ENCODE peak calls at places on chromosomes 2 and 18, in four cellular contexts. R, K, B and A are unnamed samples.

GRCh38 chr2:44578401-44579135 is 216.8 kb downstream of the CAMKMT start:
- DNase-seq in R (no peak), K (peak), B (no peak), A (no peak)

GRCh38 chr18:48940854-48941531 is 9.8 kb downstream of the SMAD7 start:
- DNase-seq in R (no peak), K (peak), B (peak), A (no peak)

GRCh38 chr2:48204750-48205136 is 298.4 kb upstream of the FBXO11 start:
- DNase-seq in R (no peak), K (no peak), B (no peak), A (no peak)

GRCh38 chr2:104658149-104658839 is 195.6 kb upstream of the POU3F3 start:
- DNase-seq in R (no peak), K (no peak), B (no peak), A (no peak)

GRCh38 chr2:235458839-235459273 is 35.0 kb upstream of the AGAP1 start:
- DNase-seq in R (peak), K (peak), B (no peak), A (peak)

GRCh38 chr2:27494284-27494943 is 586 bp downstream of the FNDC4 start:
- DNase-seq in R (peak), K (peak), B (peak), A (no peak)

GRCh38 chr2:217939629-217940245 is 63.1 kb downstream of the TNS1 start:
- DNase-seq in R (no peak), K (no peak), B (no peak), A (no peak)

GRCh38 chr2:42902939-42903709 is 110.7 kb upstream of the HAAO start:
- DNase-seq in R (no peak), K (no peak), B (no peak), A (no peak)

GRCh38 chr2:54945401-54946219 is 104.6 kb downstream of the RTN4 start:
- DNase-seq in R (peak), K (peak), B (no peak), A (no peak)

GRCh38 chr2:60516383-60516811 is 37.1 kb downstream of the BCL11A start:
- DNase-seq in R (no peak), K (peak), B (no peak), A (no peak)

GRCh38 chr2:60514886-60515407 is 38.5 kb downstream of the BCL11A start:
- DNase-seq in R (no peak), K (no peak), B (no peak), A (peak)

GRCh38 chr2:60517441-60517840 is 36.0 kb downstream of the BCL11A start:
- DNase-seq in R (no peak), K (peak), B (no peak), A (no peak)

GRCh38 chr2:60516826-60517225 is 36.6 kb downstream of the BCL11A start:
- DNase-seq in R (no peak), K (no peak), B (no peak), A (no peak)

GRCh38 chr2:60515751-60516226 is 37.7 kb downstream of the BCL11A start:
- DNase-seq in R (no peak), K (peak), B (no peak), A (no peak)
- TF ChIP-seq CTCF in R (no peak), K (no peak), B (no peak), A (no peak)

GRCh38 chr2:129587426-129588064 is 391.9 kb upstream of the RAB6C start:
- DNase-seq in R (no peak), K (no peak), B (no peak), A (no peak)
- TF ChIP-seq CTCF in R (no peak), K (no peak), B (no peak), A (no peak)

GRCh38 chr2:59025157-59025757 is 784.1 kb upstream of the FANCL start:
- DNase-seq in R (no peak), K (peak), B (peak), A (peak)
- TF ChIP-seq CTCF in R (no peak), K (peak), B (peak), A (peak)

GRCh38 chr2:213252206-213252605 is 32.1 kb upstream of the SPAG16 start:
- DNase-seq in R (no peak), K (no peak), B (no peak), A (no peak)

GRCh38 chr2:213253162-213253561 is 31.1 kb upstream of the SPAG16 start:
- DNase-seq in R (no peak), K (no peak), B (no peak), A (no peak)

GRCh38 chr2:213249502-213249901 is 34.8 kb upstream of the SPAG16 start:
- DNase-seq in R (no peak), K (no peak), B (no peak), A (no peak)

GRCh38 chr2:213248637-213249036 is 35.6 kb upstream of the SPAG16 start:
- DNase-seq in R (no peak), K (no peak), B (no peak), A (no peak)

GRCh38 chr2:213251618-213252017 is 32.6 kb upstream of the SPAG16 start:
- DNase-seq in R (no peak), K (peak), B (peak), A (peak)
- TF ChIP-seq CTCF in R (peak), K (peak), B (peak), A (peak)

GRCh38 chr2:26471278-26471677 is 6.6 kb downstream of the OTOF start:
- DNase-seq in R (no peak), K (no peak), B (no peak), A (no peak)
- TF ChIP-seq CTCF in R (no peak), K (no peak), B (no peak), A (no peak)

GRCh38 chr2:65071499-65072180 is 15.4 kb downstream of the CEP68 start:
- DNase-seq in R (peak), K (no peak), B (no peak), A (no peak)
- TF ChIP-seq CTCF in R (no peak), K (peak), B (no peak), A (peak)

GRCh38 chr2:237744613-237745249 is 53.8 kb upstream of the RBM44 start:
- DNase-seq in R (peak), K (peak), B (peak), A (peak)

GRCh38 chr2:237744270-237744612 is 54.3 kb upstream of the RBM44 start:
- DNase-seq in R (no peak), K (no peak), B (no peak), A (no peak)

GRCh38 chr2:237743024-237743423 is 55.6 kb upstream of the RBM44 start:
- DNase-seq in R (no peak), K (no peak), B (no peak), A (no peak)

GRCh38 chr2:237742614-237743013 is 56.0 kb upstream of the RBM44 start:
- DNase-seq in R (no peak), K (no peak), B (no peak), A (no peak)

DNA sequence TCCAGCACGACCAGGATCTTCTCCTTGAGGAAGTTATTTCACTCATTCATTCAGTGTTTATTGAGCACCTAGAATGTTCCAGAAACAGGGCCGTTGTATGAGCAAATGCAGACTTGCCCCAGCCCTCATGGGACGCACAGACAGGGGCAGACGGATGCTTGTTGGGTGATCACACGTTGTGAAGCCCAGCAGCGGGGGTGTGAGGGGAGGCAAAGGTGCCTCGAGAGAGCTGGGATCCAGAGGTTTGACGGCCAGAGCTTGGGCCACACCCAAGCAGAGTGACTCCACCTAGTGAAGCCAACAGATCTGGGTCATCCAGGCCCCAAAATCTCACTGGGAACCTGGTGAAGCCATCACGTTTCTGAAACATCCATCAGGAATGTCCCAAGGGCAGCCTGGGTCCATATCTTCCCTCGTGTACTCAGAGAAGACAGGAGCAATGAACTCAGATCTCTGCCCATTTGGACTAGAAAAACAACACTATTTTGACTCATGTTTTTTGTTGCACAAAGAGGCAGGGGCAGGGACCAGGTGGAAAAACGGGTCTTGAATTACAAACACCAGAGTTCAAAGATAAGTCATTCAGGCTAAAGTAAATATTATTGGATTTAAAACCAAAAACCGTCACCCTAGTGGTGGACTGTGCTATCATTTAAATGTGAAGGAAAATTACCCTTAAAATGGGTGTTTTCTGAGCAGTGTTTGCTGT is 54.9 kb upstream of the RBM44 start:
- DNase-seq in R (no peak), K (peak), B (peak), A (peak)
- TF ChIP-seq CTCF in R (no peak), K (peak), B (peak), A (no peak)

GRCh38 chr2:129192117-129192516 is 787.3 kb upstream of the RAB6C start:
- DNase-seq in R (no peak), K (no peak), B (no peak), A (no peak)
- TF ChIP-seq CTCF in R (no peak), K (no peak), B (no peak), A (no peak)

DNA sequence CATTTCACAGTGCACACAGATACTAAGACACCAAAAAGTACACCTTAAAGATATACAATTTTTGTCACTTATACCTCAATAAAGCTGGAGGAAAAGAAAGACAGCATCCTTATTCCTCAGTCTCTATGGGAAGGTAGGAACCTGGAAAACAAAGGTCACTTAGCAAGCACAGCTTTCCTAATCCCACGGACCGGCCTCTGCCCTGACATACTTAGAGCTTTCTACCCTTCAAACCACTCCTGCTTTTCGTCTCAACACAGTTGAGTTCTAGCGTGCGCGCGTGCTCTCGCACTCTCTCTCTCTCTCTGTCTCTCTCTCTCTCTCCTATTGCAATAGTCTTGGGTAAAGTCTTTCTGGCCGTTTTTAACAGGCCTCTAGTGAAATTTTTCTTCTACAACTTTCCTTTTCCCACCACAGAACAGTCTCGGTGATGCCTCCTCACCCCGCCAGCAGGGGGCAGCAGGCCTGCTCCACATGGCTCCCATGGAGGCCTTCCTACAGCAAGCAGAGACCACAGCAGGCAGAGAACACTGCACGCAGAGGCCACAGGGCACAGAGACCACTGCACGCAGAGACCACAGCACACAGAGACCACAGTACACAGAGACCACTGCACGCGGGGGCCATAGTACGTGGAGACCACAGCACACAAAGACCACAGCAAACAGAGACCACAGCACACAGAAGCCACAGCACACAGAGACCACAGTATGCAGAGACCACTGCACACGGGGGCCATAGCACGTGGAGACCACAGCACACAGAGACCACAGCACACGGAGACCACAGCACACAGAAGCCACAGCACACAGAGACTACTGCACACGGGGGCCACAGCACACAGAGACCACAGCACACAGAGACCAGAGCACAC is 106.9 kb downstream of the FBXO15 start:
- DNase-seq in R (no peak), K (peak), B (no peak), A (peak)
- TF ChIP-seq CTCF in R (no peak), K (peak), B (no peak), A (peak)